ENCODE peak calls at places on chromosomes 13 and 19, in seven cellular contexts. K is CD8-positive, alpha-beta memory T cell; A is neural progenitor cell; Z is GM23248; E is fibroblast of lung; B is mammary epithelial cell; H is heart right ventricle. X is an unnamed sample. For H3K4me1, the result is how much of the 10 kb centered on the place peaks cover.

GRCh38 chr19:13398780-13399726 is 107.2 kb downstream of the CACNA1A start:
- DNase-seq in K (no peak), H (peak), E (peak), B (peak), Z (peak), A (no peak), X (peak)

GRCh38 chr19:30263719-30264440 is 108.3 kb upstream of the ZNF536 start:
- DNase-seq in H (no peak), E (no peak), Z (peak), A (no peak), K (no peak), B (no peak), X (no peak)

GRCh38 chr13:49457221-49457620 is 13.1 kb downstream of the SETDB2 start:
- DNase-seq in B (no peak), K (no peak), Z (peak), H (no peak), E (peak), A (no peak), X (peak)

GRCh38 chr19:41575998-41576397 is at the start of gene CEACAM21:
- DNase-seq in B (no peak), A (no peak), K (no peak), E (no peak), H (peak), Z (no peak), X (no peak)

GRCh38 chr19:41354343-41354974 is 737 bp upstream of the TGFB1 start:
- DNase-seq in A (no peak), B (no peak), K (no peak), E (no peak), H (peak), Z (no peak), X (no peak)

GRCh38 chr13:22198656-22199217 is 527.9 kb downstream of the FGF9 start:
- DNase-seq in B (no peak), A (no peak), Z (peak), H (no peak), E (no peak), K (no peak), X (no peak)

GRCh38 chr13:110405597-110406450 is 98.7 kb downstream of the COL4A2 start:
- DNase-seq in H (no peak), Z (peak), A (no peak), E (peak), K (no peak), B (peak), X (peak)

GRCh38 chr19:2731181-2732117 is 8.4 kb downstream of the SLC39A3 start:
- DNase-seq in A (no peak), B (no peak), H (no peak), E (no peak), K (no peak), Z (no peak), X (no peak)

GRCh38 chr13:93496985-93497673 is 270.5 kb downstream of the GPC6 start:
- DNase-seq in H (no peak), E (no peak), K (no peak), B (no peak), Z (peak), A (peak), X (no peak)

GRCh38 chr19:29552454-29553280 is 26.9 kb downstream of the VSTM2B start:
- DNase-seq in H (no peak), Z (no peak), B (no peak), K (no peak), E (no peak), A (no peak), X (no peak)

GRCh38 chr19:15758379-15758778 is 20.6 kb downstream of the OR10H3 start:
- DNase-seq in E (no peak), B (no peak), H (no peak), Z (no peak), K (no peak), A (no peak), X (no peak)

DNA sequence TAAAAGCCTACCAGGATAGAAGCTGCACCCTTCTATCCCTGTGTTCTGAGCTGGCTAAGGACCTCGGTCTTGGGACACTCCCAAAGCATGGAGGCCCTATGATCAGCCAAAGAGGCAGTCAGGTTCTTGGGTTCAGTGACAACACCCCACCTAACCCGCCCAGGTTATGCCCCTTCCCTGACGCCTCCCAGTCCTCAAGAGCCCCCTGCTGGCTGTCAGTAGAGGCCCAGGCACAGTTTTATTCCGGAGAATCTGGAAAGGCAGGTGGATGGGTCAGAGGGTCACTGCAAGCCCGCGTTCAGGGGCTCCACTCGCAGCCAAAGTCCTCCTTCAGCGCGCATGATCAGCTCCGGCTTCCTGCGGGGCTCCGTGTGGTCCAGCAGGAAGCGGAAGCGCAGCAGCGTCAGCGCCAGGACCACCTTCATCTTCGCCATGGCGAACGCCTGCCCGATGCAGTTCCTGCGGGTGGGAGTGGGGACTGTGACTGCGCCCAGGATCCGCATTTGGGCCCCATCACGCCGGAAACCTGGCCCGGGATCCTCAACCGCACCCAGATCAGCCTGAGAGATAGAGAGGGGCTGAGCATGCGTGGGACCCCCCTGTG is 22.3 kb downstream of the OR10H3 start:
- DNase-seq in B (no peak), A (no peak), Z (no peak), E (no peak), H (no peak), K (no peak), X (no peak)
- H3K4me3 ChIP-seq in B (no peak), A (no peak), Z (no peak), E (no peak), H (no peak), K (no peak), X (no peak)

DNA sequence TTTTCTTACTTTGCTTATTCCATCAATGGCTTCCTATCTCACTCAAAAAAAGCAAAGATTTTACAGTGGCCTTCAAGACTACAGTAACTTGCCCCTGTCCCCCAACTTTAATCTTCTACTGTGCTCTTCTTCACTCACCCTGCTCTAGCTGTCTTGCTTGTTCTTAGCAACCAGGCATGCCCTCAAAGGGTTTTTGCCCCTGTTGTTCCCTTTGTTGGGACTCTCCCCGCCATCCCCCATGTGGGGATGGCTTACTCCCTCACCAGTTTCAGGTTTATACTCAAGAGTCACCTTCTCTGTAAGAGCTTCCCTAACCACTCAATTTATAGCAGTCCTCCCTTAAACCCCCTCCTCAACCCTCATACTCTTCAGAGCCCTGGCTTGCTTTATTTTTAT is 5.4 kb downstream of the MTMR6 start:
- DNase-seq in B (no peak), A (no peak), Z (no peak), E (no peak), K (no peak), H (no peak), X (no peak)
- H3K4me1 ChIP-seq in B (under half), A (under half), Z (under half), E (under half), K (under half), H (under half), X (under half)

GRCh38 chr13:33348366-33348765 is 62.8 kb upstream of the STARD13 start:
- DNase-seq in K (no peak), E (peak), H (no peak), B (no peak), Z (peak), A (no peak), X (peak)
- H3K27ac ChIP-seq in K (no peak), E (peak), H (no peak), B (no peak), Z (no peak), A (no peak), X (no peak)

DNA sequence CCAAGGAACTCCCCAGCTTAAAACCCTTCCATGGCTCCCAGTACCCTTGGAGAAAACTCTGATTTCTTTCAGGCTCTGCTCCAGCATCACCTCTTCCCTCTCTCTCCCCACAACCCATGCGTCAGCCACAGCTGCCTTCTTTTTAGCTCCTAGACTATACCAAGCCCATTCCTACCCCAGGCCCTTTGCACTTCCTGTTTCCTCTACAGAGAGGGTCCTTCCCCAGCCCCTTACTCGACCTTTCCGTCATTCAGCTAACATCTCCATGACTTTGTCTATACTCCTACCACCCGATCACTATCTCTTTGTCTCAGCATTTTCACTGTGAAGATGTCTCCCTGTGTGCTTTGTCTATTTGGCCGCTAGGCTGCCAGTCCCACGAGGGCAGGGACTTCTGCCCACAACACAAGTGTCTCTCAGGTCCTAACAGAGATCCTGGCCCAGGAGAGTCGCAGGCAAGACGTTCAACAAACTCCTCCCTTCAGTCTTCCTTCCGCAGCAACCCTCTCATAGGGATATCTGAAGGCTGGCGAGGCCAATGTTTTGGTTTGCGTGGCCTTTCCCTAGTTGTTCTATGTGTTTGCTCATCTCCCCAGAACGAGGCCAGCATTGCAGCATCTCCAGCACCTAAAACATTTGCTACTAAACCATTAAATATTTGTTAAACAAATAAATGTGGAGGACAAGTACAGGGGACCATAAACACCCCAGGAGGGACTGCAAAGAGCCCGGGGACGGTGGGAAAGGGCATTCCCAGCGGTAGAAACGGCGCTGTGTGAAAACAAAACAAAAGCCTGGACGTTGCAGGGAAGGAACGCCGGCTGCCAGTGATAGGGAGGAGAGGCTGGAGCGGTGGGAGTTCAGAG is 816 bp downstream of the CCNP start:
- DNase-seq in A (no peak), B (no peak), Z (peak), K (no peak), H (no peak), E (no peak), X (no peak)
- H3K4me3 ChIP-seq in A (no peak), B (no peak), Z (peak), K (no peak), H (peak), E (peak), X (peak)

GRCh38 chr13:27605099-27605498 is 15.2 kb downstream of the LNX2 start:
- DNase-seq in A (no peak), E (no peak), Z (no peak), H (no peak), K (no peak), B (no peak), X (no peak)
- H3K4me1 ChIP-seq in A (under half), E (under half), Z (under half), H (under half), K (under half), B (under half), X (under half)

X was measured in astrocyte.